ENCODE peak calls at places on chromosome 6, in eight cellular contexts. T is HFFc6; C is NCI-H1417; F is non-pigmented ciliary epithelial cell; Y is adipocyte; G is activated T-helper 9 cell treated with anti-CD3 and anti-CD28 coated beads, Interleukin-2, amount 50 U/mL, for 16 hours; L is astrocyte; H is germinal center. V is an unnamed sample.

GRCh38 chr6:121810346-121811032 is 375.0 kb downstream of the GJA1 start:
- DNase-seq in T (no peak), C (no peak), F (no peak), Y (no peak), G (no peak), L (no peak), H (no peak), V (no peak)

GRCh38 chr6:157068691-157069228 is 254.6 kb downstream of the TMEM242 start:
- DNase-seq in T (no peak), C (no peak), F (no peak), Y (peak; percentile 19), G (no peak), L (peak; percentile 48), H (no peak), V (peak; percentile 65)

GRCh38 chr6:42555477-42556457 is 8.1 kb upstream of the UBR2 start:
- DNase-seq in T (no peak), C (no peak), F (no peak), Y (no peak), G (no peak), L (no peak), H (no peak), V (peak; percentile 49)

GRCh38 chr6:3913077-3913957 is 64.1 kb downstream of the FAM50B start:
- DNase-seq in T (peak; percentile 95), C (no peak), F (peak; percentile 96), Y (peak; percentile 96), G (no peak), L (peak; percentile 99), H (no peak), V (peak; percentile 100)

GRCh38 chr6:167300902-167301425 is 9.8 kb downstream of the UNC93A start:
- DNase-seq in T (no peak), C (no peak), F (no peak), Y (no peak), G (no peak), L (no peak), H (no peak), V (no peak)

GRCh38 chr6:87972279-87972678 is 75.4 kb upstream of the SPACA1 start:
- DNase-seq in T (no peak), C (no peak), F (no peak), Y (no peak), G (no peak), L (no peak), H (no peak), V (no peak)

GRCh38 chr6:37137201-37137880 is 32.6 kb upstream of the PIM1 start:
- DNase-seq in T (peak; percentile 99), C (no peak), F (peak; percentile 97), Y (peak; percentile 95), G (peak; percentile 27), L (peak; percentile 99), H (no peak), V (peak; percentile 100)

GRCh38 chr6:96234476-96234875 is 218.7 kb downstream of the FUT9 start:
- DNase-seq in T (no peak), C (no peak), F (no peak), Y (no peak), G (no peak), L (peak; percentile 65), H (no peak), V (no peak)

GRCh38 chr6:45780523-45780922 is 235.1 kb downstream of the CLIC5 start:
- DNase-seq in T (no peak), C (no peak), F (no peak), Y (no peak), G (no peak), L (no peak), H (no peak), V (no peak)

GRCh38 chr6:43334466-43335095 is 26.0 kb upstream of the CRIP3 start:
- DNase-seq in T (peak; percentile 61), C (peak; percentile 30), F (peak; percentile 20), Y (peak; percentile 83), G (no peak), L (peak; percentile 43), H (no peak), V (peak; percentile 76)

GRCh38 chr6:107318100-107318736 is 141.1 kb downstream of the PDSS2 start:
- DNase-seq in T (peak; percentile 45), C (peak; percentile 61), F (no peak), Y (peak; percentile 70), G (no peak), L (peak; percentile 39), H (peak; percentile 33), V (peak; percentile 66)

GRCh38 chr6:148272084-148272483 is 70.6 kb upstream of the SASH1 start:
- DNase-seq in T (peak; percentile 86), C (no peak), F (peak; percentile 87), Y (peak; percentile 92), G (no peak), L (peak; percentile 85), H (no peak), V (peak; percentile 45)

GRCh38 chr6:133184798-133185380 is 56.3 kb upstream of the EYA4 start:
- DNase-seq in T (no peak), C (peak; percentile 47), F (no peak), Y (peak; percentile 76), G (no peak), L (no peak), H (no peak), V (peak; percentile 30)

GRCh38 chr6:107731422-107732319 is 92.4 kb downstream of the SCML4 start:
- DNase-seq in T (no peak), C (no peak), F (no peak), Y (no peak), G (no peak), L (no peak), H (peak; percentile 24), V (no peak)

GRCh38 chr6:4791174-4791573 is 15.0 kb downstream of the CDYL start:
- DNase-seq in T (no peak), C (no peak), F (no peak), Y (no peak), G (no peak), L (no peak), H (no peak), V (no peak)

GRCh38 chr6:29647927-29648642 is 8.8 kb upstream of the MOG start:
- DNase-seq in T (peak; percentile 43), C (peak; percentile 7), F (no peak), Y (peak; percentile 72), G (no peak), L (peak; percentile 16), H (no peak), V (peak; percentile 57)

GRCh38 chr6:115667478-115667996 is 393.2 kb downstream of the FRK start:
- DNase-seq in T (no peak), C (no peak), F (no peak), Y (no peak), G (no peak), L (no peak), H (no peak), V (no peak)

GRCh38 chr6:159761135-159761872 is 541 bp upstream of the ACAT2 start:
- DNase-seq in T (no peak), C (no peak), F (no peak), Y (no peak), G (peak; percentile 2), L (no peak), H (peak; percentile 13), V (peak; percentile 20)

GRCh38 chr6:56806368-56806767 is 148.5 kb upstream of the BEND6 start:
- DNase-seq in T (no peak), C (no peak), F (no peak), Y (no peak), G (no peak), L (no peak), H (no peak), V (no peak)